ENCODE peak calls at places on chromosomes 7 and 10, in eight cellular contexts. One of them, this sample, is unnamed.

GRCh38 chr10:70498970-70499828 is 20.6 kb downstream of the PALD1 start:
- DNase-seq in neural crest cell: peak; percentile 27
- DNase-seq in psoas muscle: no peak
- DNase-seq in B cell: no peak
- DNase-seq in ovary: no peak
- DNase-seq in mammary epithelial cell: no peak
- DNase-seq in Panc1: no peak
- DNase-seq in HFFc6: no peak
- DNase-seq in this sample: no peak

GRCh38 chr7:151351967-151352366 is 10.4 kb downstream of the NUB1 start:
- DNase-seq in neural crest cell: no peak
- DNase-seq in psoas muscle: no peak
- DNase-seq in B cell: peak; percentile 60
- DNase-seq in ovary: no peak
- DNase-seq in mammary epithelial cell: no peak
- DNase-seq in Panc1: no peak
- DNase-seq in HFFc6: no peak
- DNase-seq in this sample: no peak

GRCh38 chr10:29600067-29600466 is 34.7 kb downstream of the SVIL start:
- DNase-seq in neural crest cell: no peak
- DNase-seq in psoas muscle: no peak
- DNase-seq in B cell: no peak
- DNase-seq in ovary: no peak
- DNase-seq in mammary epithelial cell: peak; percentile 88
- DNase-seq in Panc1: no peak
- DNase-seq in HFFc6: no peak
- DNase-seq in this sample: no peak

GRCh38 chr7:6636741-6637543 is at the start of gene ZNF316:
- DNase-seq in neural crest cell: peak; percentile 34
- DNase-seq in psoas muscle: peak; percentile 84
- DNase-seq in B cell: peak; percentile 88
- DNase-seq in ovary: peak; percentile 79
- DNase-seq in mammary epithelial cell: peak; percentile 24
- DNase-seq in Panc1: no peak
- DNase-seq in HFFc6: no peak
- DNase-seq in this sample: no peak

GRCh38 chr7:128341733-128342132 is 2.0 kb downstream of the RBM28 start:
- DNase-seq in neural crest cell: no peak
- DNase-seq in psoas muscle: no peak
- DNase-seq in B cell: no peak
- DNase-seq in ovary: no peak
- DNase-seq in mammary epithelial cell: no peak
- DNase-seq in Panc1: no peak
- DNase-seq in HFFc6: no peak
- DNase-seq in this sample: no peak

GRCh38 chr7:8277394-8277982 is 15.5 kb upstream of the ICA1 start:
- DNase-seq in neural crest cell: no peak
- DNase-seq in psoas muscle: no peak
- DNase-seq in B cell: no peak
- DNase-seq in ovary: no peak
- DNase-seq in mammary epithelial cell: peak; percentile 19
- DNase-seq in Panc1: peak; percentile 24
- DNase-seq in HFFc6: no peak
- DNase-seq in this sample: no peak

GRCh38 chr7:122886357-122887081 is at the start of gene CADPS2:
- DNase-seq in neural crest cell: peak; percentile 67
- DNase-seq in psoas muscle: peak; percentile 88
- DNase-seq in B cell: peak; percentile 2
- DNase-seq in ovary: peak; percentile 86
- DNase-seq in mammary epithelial cell: peak; percentile 87
- DNase-seq in Panc1: no peak
- DNase-seq in HFFc6: peak; percentile 5
- DNase-seq in this sample: peak; percentile 45

GRCh38 chr7:24882989-24883631 is 96.9 kb downstream of the OSBPL3 start:
- DNase-seq in neural crest cell: no peak
- DNase-seq in psoas muscle: peak; percentile 84
- DNase-seq in B cell: no peak
- DNase-seq in ovary: no peak
- DNase-seq in mammary epithelial cell: peak; percentile 71
- DNase-seq in Panc1: no peak
- DNase-seq in HFFc6: peak; percentile 65
- DNase-seq in this sample: peak; percentile 69

GRCh38 chr7:134701272-134701671 is 54.6 kb downstream of the BPGM start:
- DNase-seq in neural crest cell: no peak
- DNase-seq in psoas muscle: no peak
- DNase-seq in B cell: peak; percentile 18
- DNase-seq in ovary: no peak
- DNase-seq in mammary epithelial cell: no peak
- DNase-seq in Panc1: no peak
- DNase-seq in HFFc6: peak; percentile 50
- DNase-seq in this sample: no peak

GRCh38 chr7:42010751-42011150 is 226.3 kb downstream of the GLI3 start:
- DNase-seq in neural crest cell: no peak
- DNase-seq in psoas muscle: no peak
- DNase-seq in B cell: no peak
- DNase-seq in ovary: no peak
- DNase-seq in mammary epithelial cell: no peak
- DNase-seq in Panc1: no peak
- DNase-seq in HFFc6: peak; percentile 51
- DNase-seq in this sample: no peak

GRCh38 chr7:158312789-158313188 is 274.8 kb downstream of the PTPRN2 start:
- DNase-seq in neural crest cell: no peak
- DNase-seq in psoas muscle: no peak
- DNase-seq in B cell: no peak
- DNase-seq in ovary: no peak
- DNase-seq in mammary epithelial cell: no peak
- DNase-seq in Panc1: no peak
- DNase-seq in HFFc6: no peak
- DNase-seq in this sample: no peak

GRCh38 chr7:142470336-142470830 is 212.5 kb upstream of the PRSS58 start:
- DNase-seq in neural crest cell: no peak
- DNase-seq in psoas muscle: no peak
- DNase-seq in B cell: no peak
- DNase-seq in ovary: no peak
- DNase-seq in mammary epithelial cell: no peak
- DNase-seq in Panc1: no peak
- DNase-seq in HFFc6: no peak
- DNase-seq in this sample: no peak

GRCh38 chr7:37901236-37901827 is 15.3 kb downstream of the SFRP4 start:
- DNase-seq in neural crest cell: no peak
- DNase-seq in psoas muscle: no peak
- DNase-seq in B cell: no peak
- DNase-seq in ovary: no peak
- DNase-seq in mammary epithelial cell: peak; percentile 6
- DNase-seq in Panc1: peak; percentile 28
- DNase-seq in HFFc6: no peak
- DNase-seq in this sample: no peak

GRCh38 chr7:27197137-27198042 is 2.5 kb downstream of the HOXA13 start:
- DNase-seq in neural crest cell: no peak
- DNase-seq in psoas muscle: no peak
- DNase-seq in B cell: no peak
- DNase-seq in ovary: no peak
- DNase-seq in mammary epithelial cell: no peak
- DNase-seq in Panc1: no peak
- DNase-seq in HFFc6: no peak
- DNase-seq in this sample: no peak

GRCh38 chr7:117110480-117111315 is 157.4 kb downstream of the ST7 start:
- DNase-seq in neural crest cell: no peak
- DNase-seq in psoas muscle: no peak
- DNase-seq in B cell: peak; percentile 37
- DNase-seq in ovary: no peak
- DNase-seq in mammary epithelial cell: no peak
- DNase-seq in Panc1: no peak
- DNase-seq in HFFc6: no peak
- DNase-seq in this sample: no peak

GRCh38 chr7:74380720-74381119 is 73.0 kb upstream of the GTF2IRD1 start:
- DNase-seq in neural crest cell: no peak
- DNase-seq in psoas muscle: no peak
- DNase-seq in B cell: no peak
- DNase-seq in ovary: no peak
- DNase-seq in mammary epithelial cell: no peak
- DNase-seq in Panc1: no peak
- DNase-seq in HFFc6: no peak
- DNase-seq in this sample: no peak

GRCh38 chr10:103534621-103535498 is 41.4 kb downstream of the NEURL1 start:
- DNase-seq in neural crest cell: no peak
- DNase-seq in psoas muscle: no peak
- DNase-seq in B cell: no peak
- DNase-seq in ovary: no peak
- DNase-seq in mammary epithelial cell: no peak
- DNase-seq in Panc1: no peak
- DNase-seq in HFFc6: no peak
- DNase-seq in this sample: no peak

GRCh38 chr7:44291733-44292395 is 33.5 kb downstream of the CAMK2B start:
- DNase-seq in neural crest cell: no peak
- DNase-seq in psoas muscle: peak; percentile 17
- DNase-seq in B cell: no peak
- DNase-seq in ovary: no peak
- DNase-seq in mammary epithelial cell: no peak
- DNase-seq in Panc1: no peak
- DNase-seq in HFFc6: no peak
- DNase-seq in this sample: no peak

GRCh38 chr7:123190109-123190831 is 9.5 kb downstream of the SLC13A1 start:
- DNase-seq in neural crest cell: no peak
- DNase-seq in psoas muscle: no peak
- DNase-seq in B cell: peak; percentile 3
- DNase-seq in ovary: no peak
- DNase-seq in mammary epithelial cell: no peak
- DNase-seq in Panc1: no peak
- DNase-seq in HFFc6: no peak
- DNase-seq in this sample: no peak

GRCh38 chr7:85682819-85683218 is 496.0 kb upstream of the SEMA3D start:
- DNase-seq in neural crest cell: no peak
- DNase-seq in psoas muscle: no peak
- DNase-seq in B cell: no peak
- DNase-seq in ovary: no peak
- DNase-seq in mammary epithelial cell: peak; percentile 40
- DNase-seq in Panc1: no peak
- DNase-seq in HFFc6: no peak
- DNase-seq in this sample: no peak

GRCh38 chr7:100418930-100419659 is 9.4 kb downstream of the ZCWPW1 start:
- DNase-seq in neural crest cell: no peak
- DNase-seq in psoas muscle: no peak
- DNase-seq in B cell: no peak
- DNase-seq in ovary: no peak
- DNase-seq in mammary epithelial cell: no peak
- DNase-seq in Panc1: no peak
- DNase-seq in HFFc6: no peak
- DNase-seq in this sample: no peak

GRCh38 chr10:79078367-79079073 is 9.8 kb downstream of the ZMIZ1 start:
- DNase-seq in neural crest cell: no peak
- DNase-seq in psoas muscle: no peak
- DNase-seq in B cell: no peak
- DNase-seq in ovary: no peak
- DNase-seq in mammary epithelial cell: peak; percentile 29
- DNase-seq in Panc1: no peak
- DNase-seq in HFFc6: no peak
- DNase-seq in this sample: no peak
- TF ChIP-seq CTCF in neural crest cell: no peak
- TF ChIP-seq CTCF in psoas muscle: no peak
- TF ChIP-seq CTCF in B cell: no peak
- TF ChIP-seq CTCF in ovary: no peak
- TF ChIP-seq CTCF in mammary epithelial cell: no peak
- TF ChIP-seq CTCF in Panc1: no peak
- TF ChIP-seq CTCF in HFFc6: no peak
- TF ChIP-seq CTCF in this sample: no peak

DNA sequence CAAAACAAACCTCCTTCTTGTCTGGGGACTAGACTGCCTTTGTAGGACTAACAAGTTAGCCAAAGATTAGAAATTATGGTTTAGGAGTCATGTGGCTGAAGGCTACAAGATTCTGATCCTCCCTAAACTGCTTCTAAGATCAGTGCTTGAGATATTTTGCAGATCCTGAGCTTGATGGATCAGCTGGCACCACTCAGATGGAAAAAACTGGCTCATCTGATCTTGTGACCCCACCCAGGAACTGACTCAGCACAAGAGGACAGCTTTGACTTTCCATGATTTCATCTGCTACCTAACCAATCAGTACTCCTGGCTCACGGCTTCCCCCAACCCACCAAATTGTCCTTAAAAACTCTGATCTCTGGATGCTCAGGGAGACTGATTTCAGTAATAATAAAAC is 271.5 kb upstream of the TAC1 start:
- DNase-seq in neural crest cell: no peak
- DNase-seq in psoas muscle: no peak
- DNase-seq in B cell: no peak
- DNase-seq in ovary: no peak
- DNase-seq in mammary epithelial cell: no peak
- DNase-seq in Panc1: no peak
- DNase-seq in HFFc6: no peak
- DNase-seq in this sample: no peak
- TF ChIP-seq CTCF in neural crest cell: no peak
- TF ChIP-seq CTCF in psoas muscle: no peak
- TF ChIP-seq CTCF in B cell: no peak
- TF ChIP-seq CTCF in ovary: no peak
- TF ChIP-seq CTCF in mammary epithelial cell: no peak
- TF ChIP-seq CTCF in Panc1: no peak
- TF ChIP-seq CTCF in HFFc6: no peak
- TF ChIP-seq CTCF in this sample: no peak

DNA sequence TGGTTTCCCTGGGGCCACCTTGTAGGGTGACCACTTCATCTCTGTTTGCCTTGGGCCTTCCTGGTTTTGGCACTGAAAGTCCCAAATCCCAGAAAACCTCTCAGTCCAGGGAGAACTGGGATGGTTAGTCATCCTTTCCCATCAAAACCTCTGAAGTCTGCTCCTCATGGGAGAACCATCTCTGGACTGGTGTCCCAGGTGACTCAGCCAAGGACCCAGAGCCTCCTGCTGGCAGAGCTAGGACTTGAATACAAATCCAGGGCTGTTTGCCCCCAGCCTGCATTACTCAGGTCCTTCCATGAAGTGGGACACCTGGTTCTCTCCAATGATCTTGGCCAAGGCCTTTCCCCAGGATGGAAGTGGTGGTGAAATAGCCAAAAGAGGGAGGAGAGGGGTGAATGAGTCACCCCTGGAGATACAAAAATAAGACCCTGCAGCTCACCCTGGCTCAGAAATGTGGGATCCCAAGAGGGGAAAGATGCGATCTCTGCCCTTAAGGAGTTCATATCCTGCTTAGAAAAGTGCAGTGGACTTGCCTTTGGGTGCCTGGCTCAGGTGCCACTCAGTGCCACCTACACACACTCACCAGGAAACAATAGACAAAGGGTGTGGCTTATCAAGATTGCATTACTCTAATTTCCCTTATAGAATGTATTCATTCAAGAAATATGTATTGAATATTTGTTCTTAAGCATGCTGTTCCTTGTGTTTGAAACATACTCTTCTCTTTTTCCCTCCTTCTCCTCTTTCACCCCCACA is 22.0 kb downstream of the ADRA2A start:
- DNase-seq in neural crest cell: no peak
- DNase-seq in psoas muscle: no peak
- DNase-seq in B cell: peak; percentile 7
- DNase-seq in ovary: no peak
- DNase-seq in mammary epithelial cell: no peak
- DNase-seq in Panc1: no peak
- DNase-seq in HFFc6: peak; percentile 5
- DNase-seq in this sample: no peak
- TF ChIP-seq CTCF in neural crest cell: no peak
- TF ChIP-seq CTCF in psoas muscle: no peak
- TF ChIP-seq CTCF in B cell: no peak
- TF ChIP-seq CTCF in ovary: no peak
- TF ChIP-seq CTCF in mammary epithelial cell: peak; percentile 25
- TF ChIP-seq CTCF in Panc1: no peak
- TF ChIP-seq CTCF in HFFc6: peak; percentile 22
- TF ChIP-seq CTCF in this sample: peak; percentile 21

GRCh38 chr7:49001610-49002033 is 77.3 kb downstream of the CDC14C start:
- DNase-seq in neural crest cell: peak; percentile 35
- DNase-seq in psoas muscle: no peak
- DNase-seq in B cell: no peak
- DNase-seq in ovary: no peak
- DNase-seq in mammary epithelial cell: peak; percentile 31
- DNase-seq in Panc1: peak; percentile 32
- DNase-seq in HFFc6: no peak
- DNase-seq in this sample: no peak
- TF ChIP-seq CTCF in neural crest cell: peak; percentile 78
- TF ChIP-seq CTCF in psoas muscle: no peak
- TF ChIP-seq CTCF in B cell: no peak
- TF ChIP-seq CTCF in ovary: no peak
- TF ChIP-seq CTCF in mammary epithelial cell: peak; percentile 83
- TF ChIP-seq CTCF in Panc1: peak; percentile 82
- TF ChIP-seq CTCF in HFFc6: no peak
- TF ChIP-seq CTCF in this sample: peak; percentile 67

This sample was measured in epithelial cell of proximal tubule.